ENCODE peak calls at places on chromosomes 5 and 9, in five cellular contexts. R, M, Y, H and J are unnamed samples.

GRCh38 chr9:18359335-18359734 is 114.6 kb upstream of the ADAMTSL1 start:
- DNase-seq in R (no peak), M (no peak), Y (no peak), H (peak; percentile 83), J (no peak)

GRCh38 chr9:121362813-121363585 is 7.1 kb downstream of the STOM start:
- DNase-seq in R (no peak), M (no peak), Y (no peak), H (peak; percentile 52), J (no peak)

GRCh38 chr5:124669956-124670671 is 76.3 kb downstream of the ZNF608 start:
- DNase-seq in R (no peak), M (no peak), Y (no peak), H (peak; percentile 79), J (no peak)

GRCh38 chr5:63959177-63959982 is 2.9 kb downstream of the HTR1A start:
- DNase-seq in R (peak; percentile 91), M (peak; percentile 81), Y (peak; percentile 83), H (no peak), J (peak; percentile 92)

GRCh38 chr5:179239256-179240135 is 105.8 kb downstream of the ADAMTS2 start:
- DNase-seq in R (peak; percentile 13), M (no peak), Y (no peak), H (no peak), J (no peak)

GRCh38 chr9:123996731-123997421 is 14.7 kb upstream of the LHX2 start:
- DNase-seq in R (peak; percentile 49), M (peak; percentile 15), Y (peak; percentile 65), H (no peak), J (peak; percentile 44)

GRCh38 chr9:93671030-93671358 is 94.6 kb downstream of the PHF2 start:
- DNase-seq in R (peak; percentile 20), M (no peak), Y (no peak), H (no peak), J (no peak)

GRCh38 chr5:138369249-138369648 is 16.8 kb downstream of the KDM3B start:
- DNase-seq in R (no peak), M (no peak), Y (no peak), H (no peak), J (no peak)

GRCh38 chr5:124996023-124996763 is 249.8 kb upstream of the ZNF608 start:
- DNase-seq in R (no peak), M (peak; percentile 78), Y (no peak), H (peak; percentile 47), J (peak; percentile 55)

GRCh38 chr9:34555002-34555348 is 32.2 kb upstream of the ENHO start:
- DNase-seq in R (no peak), M (no peak), Y (peak; percentile 47), H (no peak), J (no peak)

GRCh38 chr5:92581249-92581648 is 999.8 kb downstream of the NR2F1-AS1 start:
- DNase-seq in R (no peak), M (no peak), Y (no peak), H (no peak), J (no peak)
- H3K18ac ChIP-seq in R (no peak overlapping the region), M (no peak overlapping the region), Y (no peak overlapping the region), H (no peak overlapping the region), J (no peak overlapping the region)

GRCh38 chr5:81194633-81195333 is 38.3 kb upstream of the CKMT2 start:
- DNase-seq in R (peak; percentile 86), M (peak; percentile 71), Y (peak; percentile 96), H (peak; percentile 70), J (peak; percentile 86)
- H3K18ac ChIP-seq in R (no peak overlapping the region), M (peak overlapping the region; percentile 32), Y (peak overlapping the region; percentile 68), H (no peak overlapping the region), J (no peak overlapping the region)

GRCh38 chr5:1421521-1422341 is 23.5 kb downstream of the SLC6A3 start:
- DNase-seq in R (no peak), M (no peak), Y (no peak), H (no peak), J (no peak)

GRCh38 chr5:1420211-1421195 is 24.7 kb downstream of the SLC6A3 start:
- DNase-seq in R (no peak), M (no peak), Y (no peak), H (no peak), J (no peak)

GRCh38 chr5:1428107-1428506 is 17.1 kb downstream of the SLC6A3 start:
- DNase-seq in R (no peak), M (no peak), Y (no peak), H (no peak), J (no peak)

GRCh38 chr5:1423901-1424603 is 21.2 kb downstream of the SLC6A3 start:
- DNase-seq in R (no peak), M (no peak), Y (no peak), H (no peak), J (no peak)

GRCh38 chr5:1424716-1425115 is 20.5 kb downstream of the SLC6A3 start:
- DNase-seq in R (no peak), M (no peak), Y (no peak), H (no peak), J (no peak)
- H3K18ac ChIP-seq in R (no peak overlapping the region), M (no peak overlapping the region), Y (no peak overlapping the region), H (no peak overlapping the region), J (no peak overlapping the region)

GRCh38 chr9:127066775-127067111 is 55.7 kb downstream of the ANGPTL2 start:
- DNase-seq in R (no peak), M (no peak), Y (no peak), H (peak; percentile 79), J (no peak)

GRCh38 chr9:127067603-127068220 is 54.7 kb downstream of the ANGPTL2 start:
- DNase-seq in R (no peak), M (no peak), Y (peak; percentile 35), H (no peak), J (no peak)

GRCh38 chr9:127064335-127064734 is 58.1 kb downstream of the ANGPTL2 start:
- DNase-seq in R (no peak), M (no peak), Y (no peak), H (no peak), J (no peak)

GRCh38 chr9:127066060-127066774 is 56.2 kb downstream of the ANGPTL2 start:
- DNase-seq in R (no peak), M (no peak), Y (no peak), H (peak; percentile 60), J (no peak)

DNA sequence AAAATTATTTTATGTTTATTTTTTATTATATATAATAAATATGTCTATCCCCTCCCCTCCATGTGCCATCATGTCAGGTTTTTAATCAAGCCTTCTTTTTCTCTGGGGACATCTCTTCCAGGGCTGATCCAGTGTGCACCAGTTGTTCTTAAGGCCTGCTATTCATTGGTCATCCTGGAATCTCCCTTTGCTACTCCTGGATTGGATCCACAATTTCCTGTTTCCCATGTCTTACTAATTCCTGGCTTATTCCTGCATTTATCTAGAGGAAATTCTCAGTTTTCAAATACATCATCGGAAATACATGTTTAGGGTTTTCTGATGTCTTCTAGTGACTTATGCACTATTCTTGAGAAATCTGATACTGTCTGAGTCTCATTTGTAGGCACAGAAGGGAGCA is 56.8 kb downstream of the ANGPTL2 start:
- DNase-seq in R (no peak), M (no peak), Y (no peak), H (peak; percentile 96), J (no peak)
- H3K18ac ChIP-seq in R (no peak overlapping the region), M (no peak overlapping the region), Y (no peak overlapping the region), H (peak overlapping the region; percentile 51), J (no peak overlapping the region)

GRCh38 chr5:55600536-55601208 is 65.9 kb upstream of the PLPP1 start:
- DNase-seq in R (no peak), M (no peak), Y (peak; percentile 41), H (peak; percentile 60), J (peak; percentile 53)

GRCh38 chr5:55599148-55600050 is 64.6 kb upstream of the PLPP1 start:
- DNase-seq in R (no peak), M (no peak), Y (peak; percentile 30), H (no peak), J (no peak)

GRCh38 chr5:55603947-55604346 is 69.2 kb upstream of the PLPP1 start:
- DNase-seq in R (no peak), M (no peak), Y (peak; percentile 30), H (peak; percentile 70), J (no peak)

GRCh38 chr5:55600086-55600485 is 65.3 kb upstream of the PLPP1 start:
- DNase-seq in R (no peak), M (no peak), Y (no peak), H (no peak), J (no peak)

DNA sequence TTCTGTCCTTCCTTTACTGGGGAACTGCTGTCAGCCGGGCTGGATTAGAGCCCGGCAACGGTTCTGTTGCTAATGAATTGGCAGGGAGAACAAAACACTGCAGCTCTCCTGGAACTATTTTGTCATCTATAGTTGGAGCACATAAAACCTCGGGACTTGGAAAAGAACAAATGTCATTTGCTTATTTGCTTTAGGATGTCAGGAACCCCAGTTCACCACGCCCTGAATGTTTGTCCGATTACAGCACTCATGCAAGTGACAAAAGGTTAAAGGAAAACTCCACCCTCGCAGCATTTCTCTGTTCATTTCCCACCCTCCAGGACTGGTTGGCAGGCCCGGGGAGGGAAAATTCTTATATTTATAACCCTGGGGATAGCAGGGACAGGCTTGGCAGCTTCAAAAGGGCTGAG is 66.5 kb upstream of the PLPP1 start:
- DNase-seq in R (no peak), M (peak; percentile 15), Y (peak; percentile 32), H (peak; percentile 61), J (peak; percentile 12)
- H3K18ac ChIP-seq in R (no peak overlapping the region), M (no peak overlapping the region), Y (no peak overlapping the region), H (peak overlapping the region; percentile 49), J (peak overlapping the region; percentile 21)